ENCODE peak calls at places on chromosomes 11 and 22, in five cellular contexts. Z is mucosa of gallbladder; K is activated effector memory CD4-positive, alpha-beta T cell treated with anti-CD3 and anti-CD28 coated beads, Interleukin-2, amount 50 U/mL, for 16 hours; P is memory B cell; F is globus pallidus. G is an unnamed sample.

GRCh38 chr22:45878051-45878764 is 98.8 kb downstream of the WNT7B start:
- DNase-seq in Z (no peak), K (peak), P (no peak), F (no peak), G (no peak)

GRCh38 chr22:30969532-30970355 is 679 bp downstream of the TUG1 start:
- DNase-seq in Z (peak), K (peak), P (no peak), F (no peak), G (peak)

GRCh38 chr22:39208013-39208680 is 36.6 kb downstream of the PDGFB start:
- DNase-seq in Z (no peak), K (peak), P (no peak), F (no peak), G (no peak)

GRCh38 chr11:127126956-127127355 is 126.4 kb upstream of the KIRREL3 start:
- DNase-seq in Z (no peak), K (no peak), P (no peak), F (no peak), G (no peak)

GRCh38 chr11:120522736-120523135 is 11.2 kb downstream of the GRIK4 start:
- DNase-seq in Z (no peak), K (peak), P (no peak), F (no peak), G (no peak)

GRCh38 chr11:72225411-72225951 is 914 bp downstream of the INPPL1 start:
- DNase-seq in Z (no peak), K (peak), P (no peak), F (no peak), G (no peak)

GRCh38 chr22:29914991-29915390 is 32.0 kb downstream of the MTMR3 start:
- DNase-seq in Z (no peak), K (no peak), P (no peak), F (no peak), G (no peak)

GRCh38 chr11:33696411-33696810 is 4.2 kb downstream of the C11orf91 start:
- DNase-seq in Z (no peak), K (no peak), P (no peak), F (no peak), G (no peak)

GRCh38 chr11:126139541-126140091 is 71.8 kb downstream of the RPUSD4 start:
- DNase-seq in Z (peak), K (no peak), P (no peak), F (no peak), G (no peak)

GRCh38 chr11:120527111-120527748 is 15.7 kb downstream of the GRIK4 start:
- DNase-seq in Z (no peak), K (no peak), P (no peak), F (no peak), G (no peak)

GRCh38 chr11:5689551-5689983 is at the start of gene TRIM22:
- DNase-seq in Z (peak), K (peak), P (peak), F (peak), G (peak)

GRCh38 chr11:84022221-84022620 is 736.1 kb upstream of the CCDC90B start:
- DNase-seq in Z (no peak), K (no peak), P (no peak), F (peak), G (no peak)

GRCh38 chr11:79447039-79447438 is 6.2 kb upstream of the TENM4 start:
- DNase-seq in Z (no peak), K (no peak), P (no peak), F (peak), G (no peak)

GRCh38 chr11:10208045-10208674 is 85.9 kb downstream of the SBF2 start:
- DNase-seq in Z (no peak), K (no peak), P (peak), F (peak), G (no peak)

GRCh38 chr11:121711236-121711635 is 258.5 kb upstream of the SORL1-AS1 start:
- DNase-seq in Z (no peak), K (no peak), P (no peak), F (no peak), G (no peak)

GRCh38 chr11:30000986-30001385 is 15.8 kb downstream of the KCNA4 start:
- DNase-seq in Z (no peak), K (no peak), P (no peak), F (no peak), G (no peak)

GRCh38 chr22:17968126-17968525 is 56.2 kb downstream of the MICAL3 start:
- DNase-seq in Z (no peak), K (no peak), P (no peak), F (no peak), G (no peak)

GRCh38 chr11:116199182-116199581 is 573.6 kb downstream of the BUD13 start:
- DNase-seq in Z (no peak), K (no peak), P (no peak), F (no peak), G (no peak)

GRCh38 chr11:73931039-73931645 is 19.7 kb upstream of the DNAJB13 start:
- DNase-seq in Z (peak), K (no peak), P (no peak), F (peak), G (no peak)

GRCh38 chr11:66881927-66882452 is 25.1 kb downstream of the LRFN4 start:
- DNase-seq in Z (no peak), K (no peak), P (no peak), F (peak), G (no peak)

GRCh38 chr11:119374632-119375394 is 6.7 kb downstream of the USP2 start:
- DNase-seq in Z (no peak), K (peak), P (no peak), F (peak), G (no peak)

GRCh38 chr22:28560005-28560742 is 119.5 kb downstream of the TTC28 start:
- DNase-seq in Z (no peak), K (no peak), P (no peak), F (no peak), G (no peak)

GRCh38 chr11:70544774-70545625 is 146.7 kb downstream of the CTTN start:
- DNase-seq in Z (no peak), K (no peak), P (no peak), F (no peak), G (no peak)

GRCh38 chr22:24112188-24112587 is 69.1 kb upstream of the SUSD2 start:
- DNase-seq in Z (no peak), K (no peak), P (no peak), F (no peak), G (no peak)

GRCh38 chr11:8988329-8989234 is 15.2 kb downstream of the NRIP3 start:
- DNase-seq in Z (no peak), K (no peak), P (no peak), F (no peak), G (no peak)

GRCh38 chr22:40792451-40792850 is 26.7 kb downstream of the SLC25A17 start:
- DNase-seq in Z (no peak), K (no peak), P (no peak), F (no peak), G (no peak)